ENCODE peak calls at places on chromosome 9, in nine cellular contexts. V is esophagus muscularis mucosa, X is kidney epithelial cell, Q is GM20000, E is HFF-Myc, S is astrocyte of the spinal cord, P is endothelial cell, W is HCT116, C is fibroblast of pulmonary artery. N is an unnamed sample.

GRCh38 chr9:96513622-96514021 is 63.7 kb downstream of the HABP4 start:
- DNase-seq in E (no peak), V (no peak), X (no peak), Q (no peak), C (no peak), W (no peak), S (peak), P (no peak), N (no peak)

GRCh38 chr9:131030239-131030977 is 21.4 kb downstream of the LAMC3 start:
- DNase-seq in Q (no peak), P (no peak), E (no peak), V (no peak), W (no peak), X (no peak), C (no peak), S (no peak), N (no peak)

GRCh38 chr9:104361207-104361606 is 142.9 kb upstream of the OR13F1 start:
- DNase-seq in P (no peak), E (no peak), X (no peak), W (no peak), Q (no peak), V (no peak), S (no peak), C (no peak), N (no peak)

GRCh38 chr9:137619240-137620090 is 660 bp downstream of the EHMT1 start:
- DNase-seq in W (no peak), Q (peak), X (no peak), S (peak), C (peak), P (no peak), V (no peak), E (no peak), N (no peak)

GRCh38 chr9:115627511-115627910 is 509.6 kb upstream of the TNC start:
- DNase-seq in Q (no peak), C (no peak), W (no peak), V (peak), E (no peak), P (no peak), S (no peak), X (no peak), N (no peak)

GRCh38 chr9:110626109-110626829 is 42.3 kb upstream of the MUSK start:
- DNase-seq in C (peak), W (no peak), P (no peak), E (no peak), X (no peak), V (no peak), Q (peak), S (peak), N (no peak)

GRCh38 chr9:126499005-126499910 is 114.5 kb upstream of the LMX1B start:
- DNase-seq in V (no peak), P (peak), E (no peak), C (peak), Q (peak), X (no peak), S (peak), W (no peak), N (no peak)

GRCh38 chr9:131095666-131096489 is 453 bp upstream of the AIF1L start:
- DNase-seq in S (no peak), P (peak), C (no peak), X (no peak), E (no peak), Q (peak), W (peak), V (no peak), N (no peak)

GRCh38 chr9:114248274-114248673 is 74.6 kb upstream of the ORM1 start:
- DNase-seq in W (no peak), X (no peak), Q (no peak), E (no peak), C (no peak), P (no peak), S (no peak), V (no peak), N (no peak)

GRCh38 chr9:98222885-98223640 is 30.6 kb upstream of the CORO2A start:
- DNase-seq in Q (no peak), X (peak), E (peak), S (peak), P (no peak), W (peak), V (no peak), C (peak), N (no peak)

GRCh38 chr9:71909887-71910601 is 949 bp downstream of the ABHD17B start:
- DNase-seq in C (peak), S (peak), W (no peak), E (no peak), V (peak), Q (peak), P (peak), X (no peak), N (peak)

GRCh38 chr9:84823426-84824271 is 154.1 kb downstream of the NTRK2 start:
- DNase-seq in E (peak), Q (no peak), X (no peak), S (no peak), C (peak), W (no peak), V (peak), P (no peak), N (no peak)

GRCh38 chr9:38181866-38182265 is 112.8 kb upstream of the SHB start:
- DNase-seq in W (no peak), X (no peak), V (no peak), E (no peak), P (no peak), C (no peak), Q (no peak), S (no peak), N (no peak)

GRCh38 chr9:129140397-129141065 is 29.3 kb downstream of the PTPA start:
- DNase-seq in X (no peak), S (peak), Q (no peak), V (no peak), P (peak), C (peak), E (no peak), W (no peak), N (no peak)

GRCh38 chr9:78562021-78562420 is 265.1 kb downstream of the PSAT1 start:
- DNase-seq in C (no peak), Q (no peak), X (no peak), V (peak), W (no peak), P (no peak), E (no peak), S (no peak), N (no peak)

GRCh38 chr9:93108301-93109041 is 12.5 kb downstream of the CARD19 start:
- DNase-seq in E (no peak), X (no peak), Q (no peak), V (no peak), S (no peak), C (no peak), W (no peak), P (no peak), N (peak)

GRCh38 chr9:135448570-135449180 is 30.9 kb upstream of the PPP1R26 start:
- DNase-seq in W (no peak), C (peak), S (no peak), E (no peak), X (no peak), Q (no peak), P (no peak), V (no peak), N (no peak)

GRCh38 chr9:111926421-111926875 is 29.8 kb downstream of the UGCG start:
- DNase-seq in V (no peak), W (no peak), E (peak), S (peak), P (peak), X (no peak), Q (peak), C (peak), N (no peak)

GRCh38 chr9:136675477-136676296 is 11.6 kb downstream of the AGPAT2 start:
- DNase-seq in C (no peak), P (peak), X (no peak), Q (no peak), V (no peak), S (no peak), E (no peak), W (no peak), N (no peak)

GRCh38 chr9:4700932-4701331 is 21.6 kb downstream of the CDC37L1 start:
- DNase-seq in Q (no peak), E (no peak), X (no peak), S (no peak), C (no peak), W (no peak), V (no peak), P (no peak), N (no peak)

GRCh38 chr9:135659252-135659651 is 3.9 kb upstream of the LCN9 start:
- DNase-seq in X (no peak), C (no peak), Q (no peak), P (no peak), E (no peak), V (no peak), W (no peak), S (no peak), N (no peak)

GRCh38 chr9:85043248-85043647 is 373.7 kb downstream of the NTRK2 start:
- DNase-seq in X (no peak), C (no peak), V (no peak), S (no peak), E (no peak), Q (no peak), W (no peak), P (no peak), N (no peak)

GRCh38 chr9:127107344-127108181 is 14.9 kb downstream of the ANGPTL2 start:
- DNase-seq in P (no peak), C (no peak), W (no peak), S (no peak), X (no peak), V (no peak), Q (no peak), E (no peak), N (no peak)

GRCh38 chr9:94627287-94627686 is 12.0 kb downstream of the FBP1 start:
- DNase-seq in W (no peak), S (no peak), P (no peak), E (no peak), X (no peak), V (no peak), Q (no peak), C (no peak), N (no peak)

GRCh38 chr9:129336130-129336528 is 158.1 kb upstream of the IER5L start:
- DNase-seq in X (no peak), W (no peak), C (peak), E (no peak), P (no peak), S (peak), Q (no peak), V (no peak), N (no peak)

GRCh38 chr9:3916420-3916819 is 383.4 kb downstream of the GLIS3 start:
- DNase-seq in V (peak), X (no peak), S (no peak), E (no peak), W (no peak), C (no peak), Q (no peak), P (no peak), N (no peak)

GRCh38 chr9:116501871-116502270 is 185.2 kb upstream of the TRIM32 start:
- DNase-seq in P (no peak), X (peak), W (peak), S (peak), Q (no peak), V (no peak), E (no peak), C (peak), N (no peak)

GRCh38 chr9:134025606-134026541 is 593 bp downstream of the BRD3OS start:
- DNase-seq in P (peak), C (peak), Q (peak), S (peak), V (no peak), W (no peak), E (peak), X (no peak), N (no peak)
- TF ChIP-seq CTCF in P (peak), C (peak), Q (no peak), S (peak), V (no peak), W (peak), E (peak), X (peak), N (no peak)

DNA sequence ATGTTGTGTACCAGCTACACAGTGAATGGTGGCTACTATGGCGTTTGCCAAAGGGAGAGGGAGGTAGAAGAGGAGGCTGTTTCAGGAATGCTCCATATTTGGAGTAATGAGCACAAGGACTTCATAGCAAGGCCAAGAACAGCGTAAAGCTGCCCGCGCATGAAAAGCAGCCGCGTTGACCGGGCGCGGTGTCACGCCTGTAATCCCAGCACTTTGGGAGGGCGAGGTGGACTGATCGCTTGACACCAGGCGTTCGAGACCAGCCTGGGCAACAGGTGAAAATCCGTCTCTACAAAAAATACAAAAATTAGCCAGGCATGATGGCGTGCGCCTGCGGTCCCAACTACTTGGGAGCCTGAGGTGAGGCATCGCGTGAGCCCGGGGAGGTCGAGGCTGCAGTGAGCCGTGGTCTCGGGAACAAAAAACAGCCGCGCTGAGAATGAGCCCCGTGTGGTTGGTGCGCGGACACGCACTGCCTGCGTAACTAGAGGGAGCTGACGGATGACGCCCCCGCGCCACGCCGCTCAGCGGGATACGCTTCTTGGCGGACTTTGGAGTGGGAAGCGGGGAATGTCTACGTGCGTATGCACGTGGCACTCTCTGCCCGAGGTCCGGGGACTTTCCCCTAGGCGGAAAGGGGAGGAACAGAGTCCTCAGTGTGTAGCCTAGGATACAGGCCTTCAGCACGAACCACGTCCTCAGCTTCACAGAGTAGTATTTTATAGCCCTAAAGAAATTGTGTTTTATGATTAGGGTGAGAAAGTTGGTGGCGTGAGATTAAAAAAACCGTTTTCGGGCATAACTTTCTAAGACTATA is at the start of gene RMRP:
- DNase-seq in Q (peak), V (peak), W (peak), C (peak), E (peak), P (peak), X (peak), S (peak), N (peak)
- TF ChIP-seq CTCF in Q (no peak), V (no peak), W (no peak), C (peak), E (no peak), P (no peak), X (peak), S (no peak), N (no peak)

DNA sequence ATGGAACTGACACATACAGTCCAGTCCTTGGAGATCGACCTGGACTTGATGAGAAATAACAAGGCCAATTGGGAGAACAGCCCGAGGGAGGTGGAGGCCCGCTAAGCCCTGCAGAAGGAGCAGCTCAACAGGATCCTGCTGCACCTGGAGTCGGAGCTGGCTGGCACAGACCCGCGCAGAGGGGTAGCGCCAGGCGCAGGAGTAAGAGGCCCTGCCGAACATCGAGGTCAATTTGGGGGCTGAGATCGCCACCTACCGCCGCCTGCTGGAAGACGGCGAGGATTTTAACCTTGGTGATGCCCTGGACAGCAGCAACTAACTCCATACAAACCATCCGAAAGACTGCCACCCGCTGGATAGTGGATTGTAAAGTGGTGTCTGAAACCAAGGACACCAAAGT is 1610.1 kb upstream of the ACO1 start:
- DNase-seq in E (no peak), C (peak), W (no peak), V (no peak), X (no peak), Q (no peak), S (no peak), P (no peak), N (no peak)
- TF ChIP-seq CTCF in E (no peak), C (no peak), W (no peak), V (no peak), X (peak), Q (no peak), S (no peak), P (no peak), N (no peak)

GRCh38 chr9:124858330-124859046 is 3.3 kb downstream of the RPL35 start:
- DNase-seq in S (no peak), E (no peak), X (no peak), P (no peak), Q (no peak), W (no peak), V (no peak), C (no peak), N (no peak)
- TF ChIP-seq CTCF in S (no peak), E (peak), X (no peak), P (no peak), Q (no peak), W (peak), V (no peak), C (peak), N (no peak)

GRCh38 chr9:120464857-120465421 is 115.0 kb downstream of the CDK5RAP2 start:
- DNase-seq in P (no peak), X (no peak), V (no peak), E (no peak), W (no peak), S (no peak), Q (no peak), C (no peak), N (no peak)
- TF ChIP-seq CTCF in P (no peak), X (no peak), V (no peak), E (no peak), W (no peak), S (no peak), Q (no peak), C (no peak), N (no peak)

N was measured in omental fat pad.